ENCODE peak calls at places on chromosomes 4 and X, in nine cellular contexts. N is Caki2; Y is iPS-NIHi11; U is AG08395; H is GM13976; O is OCI-LY7; C is activated CD4-positive, alpha-beta T cell treated with anti-CD3 and anti-CD28 coated beads, Interleukin-2, amount 10 ng/mL, durations not matched to agents 7 days and 5 days; G is COLO829; A is iPS DF 19.7. Z is an unnamed sample.

GRCh38 chr4:41504167-41504566 is 33.8 kb upstream of the LIMCH1 start:
- DNase-seq in A (peak; percentile 12), O (no peak), H (no peak), U (no peak), C (no peak), G (no peak), N (no peak), Y (no peak), Z (no peak)

GRCh38 chr4:8906668-8906970 is 35.0 kb upstream of the HMX1 start:
- DNase-seq in N (no peak), O (no peak), Y (no peak), U (no peak), H (no peak), C (no peak), G (no peak), A (no peak), Z (no peak)

GRCh38 chrX:44483965-44484606 is 58.6 kb downstream of the FUNDC1 start:
- DNase-seq in H (no peak), U (no peak), A (no peak), C (no peak), N (no peak), O (no peak), Y (no peak), G (no peak), Z (peak; percentile 72)

GRCh38 chr4:141153751-141154510 is 20.7 kb upstream of the RNF150 start:
- DNase-seq in Y (no peak), H (no peak), N (no peak), G (peak; percentile 50), U (no peak), A (no peak), O (no peak), C (no peak), Z (peak; percentile 21)

GRCh38 chr4:112284662-112285411 is 867 bp downstream of the TIFA start:
- DNase-seq in Y (peak; percentile 20), O (peak; percentile 52), A (no peak), N (peak; percentile 25), H (peak; percentile 30), G (peak; percentile 37), C (no peak), U (peak; percentile 38), Z (peak; percentile 23)

GRCh38 chr4:41747230-41748055 is 1.1 kb downstream of the PHOX2B start:
- DNase-seq in Y (peak; percentile 39), O (no peak), N (no peak), G (no peak), H (peak; percentile 26), C (no peak), A (no peak), U (no peak), Z (no peak)

GRCh38 chr4:53507671-53508286 is 83.5 kb downstream of the LNX1 start:
- DNase-seq in A (no peak), U (no peak), N (peak; percentile 86), H (no peak), G (peak; percentile 50), Y (no peak), C (no peak), O (no peak), Z (no peak)

GRCh38 chrX:73262991-73263390 is 48.3 kb upstream of the NAP1L2 start:
- DNase-seq in H (peak; percentile 5), G (peak; percentile 2), A (no peak), N (no peak), C (no peak), Y (peak; percentile 3), U (no peak), O (peak; percentile 4), Z (peak; percentile 1)

GRCh38 chrX:40871385-40872082 is 136.2 kb upstream of the MED14 start:
- DNase-seq in O (no peak), H (peak; percentile 51), Y (no peak), C (no peak), G (no peak), A (no peak), N (peak; percentile 19), U (no peak), Z (no peak)

GRCh38 chr4:51851090-51851936 is 8.4 kb downstream of the DCUN1D4 start:
- DNase-seq in N (peak; percentile 5), O (peak; percentile 19), G (no peak), C (no peak), A (no peak), H (no peak), Y (no peak), U (no peak), Z (peak; percentile 33)

GRCh38 chr4:137474711-137475301 is 57.5 kb downstream of the PCDH18 start:
- DNase-seq in C (no peak), Y (no peak), U (peak; percentile 8), O (no peak), N (no peak), G (peak; percentile 25), H (no peak), A (no peak), Z (no peak)

GRCh38 chr4:98627883-98628282 is 30.5 kb downstream of the TSPAN5 start:
- DNase-seq in N (no peak), H (no peak), Y (no peak), G (no peak), A (no peak), U (peak; percentile 47), C (no peak), O (no peak), Z (no peak)

GRCh38 chrX:18173494-18174180 is 47.0 kb downstream of the BEND2 start:
- DNase-seq in Y (no peak), O (no peak), H (no peak), C (no peak), N (no peak), A (no peak), G (no peak), U (no peak), Z (peak; percentile 79)

GRCh38 chrX:22343192-22343591 is 70.5 kb downstream of the CBLL2 start:
- DNase-seq in O (no peak), A (no peak), H (no peak), U (no peak), C (no peak), Y (no peak), N (no peak), G (no peak), Z (no peak)

GRCh38 chr4:41600243-41600642 is 62.3 kb downstream of the LIMCH1 start:
- DNase-seq in N (peak; percentile 94), A (no peak), Y (no peak), G (no peak), C (no peak), U (no peak), O (no peak), H (no peak), Z (no peak)

GRCh38 chr4:5708171-5708828 is at the start of gene EVC2:
- DNase-seq in H (no peak), O (no peak), G (no peak), U (peak; percentile 78), A (no peak), C (no peak), Y (peak; percentile 69), N (no peak), Z (no peak)

GRCh38 chrX:41409006-41409405 is 38.1 kb upstream of the NYX start:
- DNase-seq in O (no peak), H (no peak), A (no peak), C (no peak), G (peak; percentile 38), U (no peak), N (no peak), Y (no peak), Z (no peak)

GRCh38 chr4:123877561-123877960 is 481.0 kb downstream of the SPRY1 start:
- DNase-seq in G (no peak), A (no peak), O (no peak), U (no peak), C (no peak), Y (no peak), H (no peak), N (no peak), Z (no peak)

GRCh38 chrX:129749069-129749468 is 10.3 kb downstream of the XPNPEP2 start:
- DNase-seq in H (no peak), Y (no peak), A (no peak), O (no peak), G (no peak), C (no peak), N (no peak), U (no peak), Z (no peak)

GRCh38 chr4:40621592-40622512 is 7.8 kb downstream of the RBM47 start:
- DNase-seq in O (peak; percentile 65), N (peak; percentile 86), G (peak; percentile 22), Y (no peak), U (peak; percentile 89), A (no peak), H (peak; percentile 45), C (peak; percentile 33), Z (no peak)

GRCh38 chrX:153673398-153674218 is at the start of gene PNCK:
- DNase-seq in C (no peak), G (no peak), U (no peak), A (no peak), H (no peak), O (no peak), Y (peak; percentile 70), N (no peak), Z (no peak)

GRCh38 chr4:108849611-108850406 is 87.0 kb upstream of the ETNPPL start:
- DNase-seq in Y (no peak), H (no peak), A (no peak), C (peak; percentile 63), G (peak; percentile 81), N (no peak), O (peak; percentile 88), U (peak; percentile 51), Z (no peak)

GRCh38 chr4:145406970-145407369 is 74.7 kb upstream of the SMAD1 start:
- DNase-seq in U (no peak), G (no peak), Y (no peak), A (no peak), N (no peak), O (no peak), H (no peak), C (no peak), Z (no peak)

GRCh38 chr4:110704748-110705439 is 82.0 kb upstream of the PITX2 start:
- DNase-seq in A (no peak), G (no peak), Y (no peak), N (no peak), H (no peak), C (no peak), U (no peak), O (peak; percentile 87), Z (no peak)

GRCh38 chr4:108117473-108118182 is 51.1 kb downstream of the LEF1 start:
- DNase-seq in A (peak; percentile 33), G (no peak), Y (peak; percentile 65), U (no peak), C (no peak), O (peak; percentile 39), H (no peak), N (no peak), Z (peak; percentile 27)

GRCh38 chr4:72975488-72975784 is 94.1 kb downstream of the COX18 start:
- DNase-seq in C (no peak), U (no peak), Y (no peak), N (peak; percentile 12), O (no peak), G (no peak), A (no peak), H (no peak), Z (no peak)

GRCh38 chr4:25915359-25915716 is 1.3 kb downstream of the SMIM20 start:
- DNase-seq in O (no peak), C (no peak), A (no peak), N (no peak), Y (no peak), U (no peak), H (no peak), G (no peak), Z (peak; percentile 23)

Z was measured in erythroblast.